ENCODE peak calls at places on chromosomes 11 and 22, in six cellular contexts. B, R, M, E, V and U are unnamed samples.

GRCh38 chr22:23094695-23095466 is 24.6 kb downstream of the GNAZ start:
- DNase-seq in B (no peak), M (no peak), V (peak), R (no peak), E (no peak), U (no peak)

GRCh38 chr11:10731064-10731680 is 19.9 kb upstream of the CTR9 start:
- DNase-seq in R (no peak), E (peak), B (no peak), M (no peak), V (no peak), U (no peak)

GRCh38 chr22:46581580-46582244 is 38.5 kb upstream of the GRAMD4 start:
- DNase-seq in R (no peak), B (no peak), V (no peak), E (no peak), M (no peak), U (no peak)

GRCh38 chr11:128494418-128495332 is 92.7 kb downstream of the ETS1 start:
- DNase-seq in V (no peak), R (peak), E (no peak), M (no peak), B (no peak), U (no peak)

GRCh38 chr11:128235958-128236357 is 351.4 kb downstream of the ETS1 start:
- DNase-seq in M (no peak), V (no peak), R (no peak), E (no peak), B (no peak), U (no peak)

GRCh38 chr11:45755281-45755859 is 49.6 kb upstream of the SLC35C1 start:
- DNase-seq in M (no peak), V (no peak), E (no peak), R (no peak), B (no peak), U (no peak)

GRCh38 chr11:111938687-111939160 is 1.6 kb downstream of the DIXDC1 start:
- DNase-seq in B (no peak), V (peak), M (no peak), R (peak), E (peak), U (peak)

GRCh38 chr11:71999360-71999759 is 651 bp downstream of the IL18BP start:
- DNase-seq in E (peak), B (no peak), M (no peak), V (no peak), R (no peak), U (no peak)

GRCh38 chr11:9301720-9302119 is 12.7 kb downstream of the TMEM41B start:
- DNase-seq in V (no peak), E (no peak), B (no peak), R (no peak), M (no peak), U (no peak)

GRCh38 chr11:48169706-48170105 is 46.9 kb upstream of the OR4B1 start:
- DNase-seq in B (no peak), M (no peak), V (no peak), R (no peak), E (peak), U (no peak)

GRCh38 chr11:1060410-1060809 is 14.3 kb upstream of the MUC2 start:
- DNase-seq in V (no peak), B (no peak), R (no peak), E (no peak), M (no peak), U (no peak)

GRCh38 chr11:76606102-76606793 is 64.3 kb downstream of the LRRC32 start:
- DNase-seq in B (no peak), M (peak), R (no peak), E (no peak), V (no peak), U (no peak)

GRCh38 chr11:40306938-40307548 is 1152.4 kb downstream of the LRRC4C start:
- DNase-seq in R (peak), M (no peak), E (peak), V (peak), B (peak), U (peak)

GRCh38 chr11:66315921-66316811 is 678 bp downstream of the CD248 start:
- DNase-seq in V (no peak), B (no peak), M (peak), R (no peak), E (no peak), U (no peak)

GRCh38 chr11:30914143-30914762 is 328.1 kb upstream of the MPPED2 start:
- DNase-seq in R (peak), B (peak), E (peak), M (no peak), V (peak), U (peak)

GRCh38 chr22:49298834-49299750 is 528.6 kb downstream of the BRD1 start:
- DNase-seq in B (no peak), R (no peak), V (no peak), M (peak), E (no peak), U (no peak)

GRCh38 chr11:9663699-9664275 is at the start of gene SWAP70:
- DNase-seq in B (peak), R (peak), E (peak), M (peak), V (peak), U (peak)

GRCh38 chr11:128745296-128746183 is 51.7 kb downstream of the FLI1 start:
- DNase-seq in V (no peak), B (no peak), R (no peak), M (no peak), E (peak), U (no peak)

GRCh38 chr11:3781423-3781822 is 15.9 kb downstream of the NUP98 start:
- DNase-seq in M (no peak), B (no peak), E (peak), R (no peak), V (no peak), U (peak)

GRCh38 chr22:47850644-47851151 is 1088.2 kb downstream of the TBC1D22A start:
- DNase-seq in B (no peak), E (no peak), V (peak), M (no peak), R (no peak), U (no peak)

GRCh38 chr11:131546218-131546895 is 175.9 kb downstream of the NTM start:
- DNase-seq in R (no peak), M (no peak), E (peak), V (peak), B (no peak), U (no peak)

GRCh38 chr11:68194675-68195294 is 18.3 kb downstream of the KMT5B start:
- DNase-seq in V (no peak), M (no peak), E (no peak), B (no peak), R (no peak), U (no peak)

GRCh38 chr22:42114721-42115120 is 15.9 kb downstream of the CYP2D6 start:
- DNase-seq in M (no peak), B (peak), E (no peak), V (peak), R (no peak), U (peak)

GRCh38 chr22:24134090-24134846 is 47.0 kb upstream of the SUSD2 start:
- DNase-seq in M (peak), R (no peak), V (peak), E (peak), B (peak), U (no peak)

GRCh38 chr22:19590696-19591095 is 66.5 kb upstream of the CLDN5 start:
- DNase-seq in V (no peak), E (no peak), R (no peak), B (no peak), M (no peak), U (no peak)

GRCh38 chr11:134712228-134713145 is 300.4 kb upstream of the B3GAT1 start:
- DNase-seq in B (no peak), E (no peak), M (no peak), V (no peak), R (no peak), U (no peak)

GRCh38 chr22:35966314-35967045 is 62.1 kb downstream of the RBFOX2 start:
- DNase-seq in V (no peak), M (no peak), B (no peak), E (peak), R (no peak), U (no peak)

GRCh38 chr11:1341928-1342524 is 32.6 kb upstream of the TOLLIP start:
- DNase-seq in V (no peak), B (no peak), R (no peak), E (peak), M (no peak), U (no peak)

GRCh38 chr11:17767914-17768313 is 33.3 kb downstream of the KCNC1 start:
- DNase-seq in M (no peak), E (no peak), B (no peak), V (no peak), R (no peak), U (no peak)

GRCh38 chr11:12236744-12237101 is 126.3 kb downstream of the MICAL2 start:
- DNase-seq in E (no peak), V (no peak), B (no peak), M (no peak), R (no peak), U (no peak)

GRCh38 chr11:12235945-12236743 is 125.8 kb downstream of the MICAL2 start:
- DNase-seq in V (peak), M (peak), E (peak), R (peak), B (no peak), U (peak)

GRCh38 chr11:12235080-12235479 is 124.7 kb downstream of the MICAL2 start:
- DNase-seq in R (no peak), V (no peak), M (no peak), E (no peak), B (no peak), U (no peak)

GRCh38 chr11:12234216-12234615 is 123.8 kb downstream of the MICAL2 start:
- DNase-seq in V (no peak), E (peak), M (no peak), B (no peak), R (no peak), U (no peak)

GRCh38 chr11:12235549-12235944 is 125.2 kb downstream of the MICAL2 start:
- DNase-seq in R (no peak), V (no peak), B (no peak), E (no peak), M (no peak), U (no peak)
- TF ChIP-seq CTCF in R (no peak), V (no peak), B (no peak), E (peak), M (no peak), U (no peak)

GRCh38 chr11:57481915-57482781 is 21.8 kb downstream of the RTN4RL2 start:
- DNase-seq in B (no peak), E (no peak), M (no peak), V (no peak), R (no peak), U (no peak)

GRCh38 chr11:57481315-57481714 is 21.0 kb downstream of the RTN4RL2 start:
- DNase-seq in B (no peak), V (no peak), M (no peak), R (no peak), E (no peak), U (no peak)

GRCh38 chr11:57478971-57479663 is 18.8 kb downstream of the RTN4RL2 start:
- DNase-seq in R (no peak), M (no peak), V (no peak), E (no peak), B (no peak), U (no peak)

GRCh38 chr11:57479925-57480324 is 19.6 kb downstream of the RTN4RL2 start:
- DNase-seq in E (no peak), V (no peak), B (no peak), M (no peak), R (no peak), U (no peak)

DNA sequence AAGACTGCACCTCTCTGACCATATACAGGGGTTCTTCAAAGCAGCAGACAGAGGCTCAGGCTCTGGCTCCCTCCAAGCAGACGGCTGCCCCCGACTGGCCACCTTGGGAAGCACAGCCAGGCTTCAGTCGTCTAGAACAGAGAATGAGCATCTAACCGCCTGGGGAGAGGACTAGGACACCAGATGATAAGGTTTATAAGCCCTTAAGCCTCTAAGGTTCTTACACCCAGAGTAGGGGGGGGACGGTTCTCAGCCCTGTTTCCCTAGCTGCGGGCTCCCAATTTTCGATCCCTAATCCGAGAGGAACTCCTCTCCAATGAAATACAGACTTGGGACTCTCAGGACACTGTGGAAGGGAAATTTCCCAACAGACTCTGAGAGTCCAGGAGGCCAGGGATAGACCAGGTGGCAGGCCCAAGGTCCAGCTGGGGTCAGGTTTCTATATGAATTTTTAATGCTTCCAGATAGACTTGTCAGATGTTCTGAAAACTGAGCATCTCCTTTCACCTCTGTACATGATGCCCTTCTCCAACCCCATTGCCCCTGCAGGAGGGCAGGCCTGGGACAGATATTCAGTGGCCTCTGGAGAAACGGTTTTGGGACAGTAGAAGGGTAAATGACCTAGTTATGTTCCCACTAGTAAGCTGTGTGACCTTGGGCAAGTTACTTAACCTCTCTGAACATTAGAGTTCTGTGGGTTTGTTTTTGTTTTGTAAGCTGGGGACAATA is 20.2 kb downstream of the RTN4RL2 start:
- DNase-seq in B (peak), E (no peak), M (peak), R (peak), V (peak), U (peak)
- TF ChIP-seq CTCF in B (peak), E (peak), M (peak), R (peak), V (peak), U (peak)

GRCh38 chr11:63427971-63428508 is 58.5 kb downstream of the SLC22A9 start:
- DNase-seq in E (no peak), V (no peak), B (no peak), M (no peak), R (no peak), U (no peak)
- TF ChIP-seq CTCF in E (no peak), V (peak), B (no peak), M (no peak), R (no peak), U (no peak)

GRCh38 chr11:75264356-75264755 is 23.8 kb downstream of the TPBGL start:
- DNase-seq in R (no peak), V (peak), B (no peak), E (no peak), M (no peak), U (no peak)

GRCh38 chr11:75262961-75263852 is 22.6 kb downstream of the TPBGL start:
- DNase-seq in M (peak), B (no peak), V (peak), E (no peak), R (no peak), U (no peak)

GRCh38 chr11:75262436-75262835 is 21.9 kb downstream of the TPBGL start:
- DNase-seq in B (no peak), R (no peak), V (no peak), E (no peak), M (no peak), U (no peak)

GRCh38 chr11:75264971-75265370 is 24.4 kb downstream of the TPBGL start:
- DNase-seq in M (no peak), E (no peak), V (no peak), B (no peak), R (no peak), U (no peak)

GRCh38 chr11:75263944-75264349 is 23.4 kb downstream of the TPBGL start:
- DNase-seq in B (no peak), M (peak), E (no peak), R (no peak), V (peak), U (peak)
- TF ChIP-seq CTCF in B (no peak), M (no peak), E (no peak), R (no peak), V (no peak), U (no peak)

DNA sequence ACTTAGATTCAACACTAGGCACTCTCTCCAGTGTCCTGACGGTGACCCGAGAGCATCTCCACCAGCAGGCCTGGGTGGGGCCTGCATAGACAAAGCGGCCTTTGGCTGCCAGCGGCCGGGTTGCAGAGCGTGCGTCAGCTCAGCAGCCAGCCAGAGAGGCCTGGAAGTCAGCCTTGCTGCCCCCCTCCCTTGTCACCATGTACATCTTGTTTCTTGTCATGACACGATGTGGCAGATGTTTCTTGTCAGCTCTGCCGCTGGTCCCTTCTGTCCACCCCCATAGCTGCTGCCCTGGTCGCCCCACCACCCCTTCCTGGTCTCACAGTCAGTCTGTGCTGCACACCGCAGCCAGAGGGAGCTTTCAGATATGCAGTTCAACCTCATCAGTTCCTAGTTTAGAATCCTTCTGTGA is 33.1 kb upstream of the CBX7 start:
- DNase-seq in M (no peak), V (no peak), B (peak), R (no peak), E (peak), U (no peak)
- TF ChIP-seq CTCF in M (no peak), V (no peak), B (no peak), R (no peak), E (peak), U (no peak)

GRCh38 chr11:73383249-73384126 is 7.3 kb downstream of the RELT start:
- DNase-seq in M (no peak), R (no peak), B (no peak), E (no peak), V (peak), U (peak)
- TF ChIP-seq CTCF in M (no peak), R (no peak), B (no peak), E (no peak), V (no peak), U (no peak)

DNA sequence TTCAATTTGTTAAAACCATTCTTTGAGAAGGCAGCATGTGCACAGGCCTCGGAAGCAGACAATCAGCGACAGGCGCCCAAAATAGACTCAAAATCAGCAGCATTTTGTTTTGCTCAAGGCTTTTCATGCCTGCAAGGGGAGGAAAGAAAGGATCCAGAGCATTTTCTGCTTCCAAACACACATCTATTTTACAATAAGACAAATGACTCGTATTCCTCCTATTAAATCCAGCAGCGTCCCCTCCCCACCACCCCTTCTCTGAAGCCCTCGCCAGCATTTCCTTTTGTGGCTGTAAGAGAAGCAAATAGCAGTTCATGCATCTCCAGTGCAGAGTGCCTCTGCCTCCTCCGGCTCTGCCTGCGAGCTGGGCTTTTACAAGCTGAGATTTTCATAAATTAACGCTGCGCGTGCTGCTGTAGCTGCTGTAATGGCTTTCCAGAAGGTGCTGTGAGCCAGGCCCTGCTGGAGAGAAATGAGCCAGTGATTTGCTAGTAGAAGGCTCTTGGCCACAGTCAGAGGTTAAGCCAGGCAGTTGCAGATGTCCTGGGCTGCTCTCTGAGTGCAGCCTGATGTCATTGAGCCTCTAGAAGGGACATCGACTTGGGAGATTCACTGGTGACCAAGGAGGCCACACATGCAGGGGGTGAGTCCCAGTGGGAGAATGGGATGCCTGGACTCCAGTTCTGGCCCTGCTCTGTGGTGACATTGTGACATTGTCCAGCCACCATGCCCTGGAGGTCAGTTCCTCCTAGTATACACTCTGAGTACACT is 134.6 kb upstream of the NAV2 start:
- DNase-seq in B (no peak), M (no peak), E (peak), R (no peak), V (no peak), U (no peak)
- TF ChIP-seq CTCF in B (no peak), M (no peak), E (no peak), R (no peak), V (no peak), U (no peak)

GRCh38 chr11:79013509-79013908 is 427.3 kb downstream of the TENM4 start:
- DNase-seq in M (no peak), E (peak), R (no peak), B (no peak), V (no peak), U (no peak)
- TF ChIP-seq CTCF in M (no peak), E (no peak), R (no peak), B (no peak), V (no peak), U (no peak)